ENCODE peak calls at places on chromosomes 7 and 10, in five cellular contexts. C is progenitor cell of endocrine pancreas, Q is AG10803, H is AG04450, N is sigmoid colon. S is an unnamed sample.

GRCh38 chr10:6537704-6538103 is 42.4 kb downstream of the PRKCQ start:
- DNase-seq in C (no peak), H (no peak), N (no peak), Q (no peak), S (no peak)

GRCh38 chr7:92769844-92770243 is 66.5 kb downstream of the CDK6 start:
- DNase-seq in H (no peak), C (no peak), N (no peak), Q (no peak), S (no peak)

GRCh38 chr7:130278892-130279690 is 12.4 kb downstream of the CPA2 start:
- DNase-seq in H (peak), Q (peak), N (no peak), C (no peak), S (no peak)

GRCh38 chr10:118101501-118101900 is 54.8 kb upstream of the RAB11FIP2 start:
- DNase-seq in Q (peak), N (no peak), H (no peak), C (no peak), S (no peak)

GRCh38 chr7:22402250-22402649 is 45.3 kb upstream of the RAPGEF5 start:
- DNase-seq in C (no peak), H (no peak), N (no peak), Q (no peak), S (no peak)

GRCh38 chr10:122281751-122282150 is 10.7 kb downstream of the BTBD16 start:
- DNase-seq in Q (no peak), N (no peak), H (no peak), C (no peak), S (no peak)

GRCh38 chr7:21542891-21543527 is at the start of gene DNAH11:
- DNase-seq in C (peak), Q (no peak), N (peak), H (no peak), S (peak)

GRCh38 chr10:101041252-101041761 is 10.3 kb downstream of the SFXN3 start:
- DNase-seq in H (peak), N (peak), C (peak), Q (peak), S (peak)

GRCh38 chr7:130369110-130369711 is 11.1 kb upstream of the CPA1 start:
- DNase-seq in H (no peak), N (no peak), C (no peak), Q (peak), S (peak)

GRCh38 chr7:74306737-74307469 is 17.7 kb downstream of the CLIP2 start:
- DNase-seq in N (peak), Q (peak), H (no peak), C (no peak), S (no peak)

GRCh38 chr10:124997791-124998623 is 56.1 kb downstream of the ZRANB1 start:
- DNase-seq in Q (no peak), C (peak), N (peak), H (no peak), S (peak)

GRCh38 chr10:116880716-116881440 is 31.6 kb downstream of the ENO4 start:
- DNase-seq in H (no peak), Q (peak), C (no peak), N (no peak), S (no peak)

GRCh38 chr7:130195396-130195795 is 9.8 kb downstream of the TMEM209 start:
- DNase-seq in H (no peak), C (no peak), Q (no peak), N (no peak), S (no peak)

GRCh38 chr7:66315192-66315591 is 110.1 kb downstream of the TPST1 start:
- DNase-seq in Q (no peak), C (no peak), H (no peak), N (no peak), S (no peak)

GRCh38 chr10:36534471-36535002 is 590.9 kb upstream of the ANKRD30A start:
- DNase-seq in N (no peak), C (no peak), Q (peak), H (peak), S (peak)

GRCh38 chr7:127437772-127438330 is 45.3 kb upstream of the ZNF800 start:
- DNase-seq in Q (peak), N (no peak), C (no peak), H (peak), S (no peak)

GRCh38 chr10:33216661-33217427 is 117.6 kb downstream of the NRP1 start:
- DNase-seq in H (no peak), C (no peak), N (no peak), Q (peak), S (no peak)

GRCh38 chr7:726854-727103 is 280 bp downstream of the DNAAF5 start:
- DNase-seq in Q (no peak), C (no peak), N (no peak), H (no peak), S (no peak)

GRCh38 chr7:105769951-105770628 is 106.3 kb downstream of the ATXN7L1 start:
- DNase-seq in Q (peak), C (no peak), H (no peak), N (peak), S (peak)

GRCh38 chr7:35004531-35005096 is 32.7 kb downstream of the DPY19L1 start:
- DNase-seq in C (no peak), H (no peak), Q (no peak), N (no peak), S (no peak)

GRCh38 chr7:69062020-69062760 is 536.1 kb upstream of the AUTS2 start:
- DNase-seq in C (no peak), Q (peak), H (peak), N (no peak), S (no peak)

GRCh38 chr7:104196161-104196560 is 11.7 kb downstream of the ORC5 start:
- DNase-seq in H (no peak), C (no peak), Q (peak), N (no peak), S (no peak)

GRCh38 chr10:92691042-92691590 is 1.4 kb downstream of the HHEX start:
- DNase-seq in N (peak), C (no peak), H (no peak), Q (no peak), S (peak)

GRCh38 chr7:101241015-101241363 is 3.4 kb upstream of the CLDN15 start:
- DNase-seq in H (no peak), C (no peak), Q (no peak), N (no peak), S (no peak)

GRCh38 chr10:129323311-129323710 is 143.7 kb upstream of the MGMT start:
- DNase-seq in N (no peak), C (no peak), H (no peak), Q (no peak), S (no peak)

GRCh38 chr10:68175954-68176353 is 56.0 kb downstream of the ATOH7 start:
- DNase-seq in C (no peak), H (no peak), N (no peak), Q (peak), S (no peak)

GRCh38 chr7:35781767-35782515 is 18.9 kb upstream of the SEPTIN7 start:
- DNase-seq in N (no peak), Q (no peak), H (no peak), C (no peak), S (no peak)

GRCh38 chr10:72834183-72834825 is 59.2 kb upstream of the OIT3 start:
- DNase-seq in N (peak), Q (peak), C (peak), H (peak), S (no peak)

GRCh38 chr10:22550732-22551131 is 163.6 kb downstream of the PIP4K2A start:
- DNase-seq in C (no peak), H (no peak), N (no peak), Q (peak), S (peak)

GRCh38 chr10:32511599-32511998 is 65.7 kb downstream of the CCDC7 start:
- DNase-seq in N (no peak), C (no peak), H (no peak), Q (no peak), S (no peak)

GRCh38 chr10:107733328-107733727 is 568.8 kb upstream of the SORCS1 start:
- DNase-seq in C (no peak), H (no peak), N (no peak), Q (peak), S (no peak)

GRCh38 chr10:36636879-36637278 is 488.5 kb upstream of the ANKRD30A start:
- DNase-seq in Q (no peak), H (no peak), N (no peak), C (no peak), S (no peak)

GRCh38 chr10:21212275-21212674 is 313.2 kb downstream of the SKIDA1 start:
- DNase-seq in Q (no peak), N (no peak), C (no peak), H (no peak), S (no peak)

GRCh38 chr10:68099736-68100135 is 9.6 kb upstream of the MYPN start:
- DNase-seq in C (no peak), N (no peak), H (no peak), Q (peak), S (no peak)

GRCh38 chr7:154916381-154917213 is 86.3 kb downstream of the PAXIP1 start:
- DNase-seq in H (no peak), Q (no peak), C (no peak), N (no peak), S (peak)

GRCh38 chr10:75814071-75814470 is 382.6 kb downstream of the LRMDA start:
- DNase-seq in Q (no peak), C (no peak), N (no peak), H (no peak), S (no peak)

GRCh38 chr10:62541811-62542210 is 167.6 kb downstream of the ZNF365 start:
- DNase-seq in N (peak), Q (no peak), C (no peak), H (no peak), S (no peak)

GRCh38 chr7:153027210-153027609 is 267.7 kb downstream of the ACTR3B start:
- DNase-seq in H (no peak), Q (no peak), C (no peak), N (no peak), S (no peak)

GRCh38 chr10:18122753-18123152 is 17.5 kb upstream of the CACNB2 start:
- DNase-seq in N (no peak), H (no peak), C (no peak), Q (no peak), S (no peak)

S was measured in spleen.